ENCODE peak calls at places on chromosomes 5 and 9, in five cellular contexts. Y, C, V, U and X are unnamed samples.

GRCh38 chr5:38446029-38446522 is 110.4 kb downstream of the LIFR start:
- DNase-seq in Y (no peak), C (no peak), V (no peak), U (no peak), X (no peak)

GRCh38 chr5:127723571-127723970 is 20.4 kb downstream of the CCDC192 start:
- DNase-seq in Y (peak; percentile 26), C (no peak), V (no peak), U (no peak), X (no peak)

GRCh38 chr9:108271646-108272349 is 584.0 kb downstream of the ACTL7B start:
- DNase-seq in Y (peak; percentile 32), C (peak; percentile 88), V (no peak), U (no peak), X (peak; percentile 29)

GRCh38 chr5:147346006-147346561 is 111.3 kb downstream of the STK32A start:
- DNase-seq in Y (no peak), C (no peak), V (no peak), U (no peak), X (no peak)

GRCh38 chr5:39473156-39473779 is 48.5 kb upstream of the DAB2 start:
- DNase-seq in Y (no peak), C (peak; percentile 90), V (no peak), U (no peak), X (no peak)

GRCh38 chr5:112338681-112339337 is 80.3 kb downstream of the EPB41L4A start:
- DNase-seq in Y (peak; percentile 51), C (no peak), V (no peak), U (no peak), X (peak; percentile 18)

GRCh38 chr5:176620333-176620981 is 9.9 kb downstream of the SNCB start:
- DNase-seq in Y (peak; percentile 24), C (no peak), V (no peak), U (peak; percentile 54), X (no peak)

GRCh38 chr9:133115604-133116345 is 5.3 kb downstream of the RALGDS start:
- DNase-seq in Y (no peak), C (peak; percentile 63), V (no peak), U (peak; percentile 39), X (no peak)

GRCh38 chr9:21993893-21994525 is at the start of gene CDKN2A:
- DNase-seq in Y (no peak), C (peak; percentile 31), V (no peak), U (no peak), X (no peak)

GRCh38 chr9:112072721-112073553 is 102.2 kb downstream of the SUSD1 start:
- DNase-seq in Y (peak; percentile 51), C (peak; percentile 98), V (no peak), U (peak; percentile 82), X (no peak)

DNA sequence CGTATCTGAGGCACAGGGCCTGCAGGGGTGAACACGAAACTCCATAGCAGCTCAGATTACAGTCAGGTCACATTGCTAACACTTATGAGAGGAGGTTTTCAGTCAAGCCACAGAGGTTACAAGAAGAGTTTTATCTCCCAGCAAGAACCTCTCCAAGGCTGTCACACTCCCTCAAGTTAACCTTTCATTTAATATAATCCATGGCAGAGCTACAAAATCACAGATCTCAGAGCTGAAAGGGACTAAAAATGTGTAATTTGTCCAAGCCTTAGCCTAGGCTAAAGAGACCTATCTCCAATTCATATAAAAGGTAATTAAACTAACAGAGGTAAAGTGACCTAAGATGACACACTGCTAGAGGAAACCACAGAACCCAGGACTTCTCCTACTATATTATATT is 57.2 kb downstream of the MLANA start:
- DNase-seq in Y (no peak), C (no peak), V (no peak), U (peak; percentile 14), X (no peak)
- TF ChIP-seq MAFK in Y (no peak), C (no peak), V (no peak), U (no peak), X (no peak)

GRCh38 chr5:67215592-67216471 is 19.2 kb upstream of the CD180 start:
- DNase-seq in Y (no peak), C (peak; percentile 13), V (no peak), U (no peak), X (peak; percentile 71)
- TF ChIP-seq MAFK in Y (no peak), C (no peak), V (no peak), U (no peak), X (no peak)

GRCh38 chr9:80026121-80026520 is 454.4 kb downstream of the TLE4 start:
- DNase-seq in Y (no peak), C (no peak), V (no peak), U (no peak), X (no peak)

GRCh38 chr9:80028501-80028900 is 456.7 kb downstream of the TLE4 start:
- DNase-seq in Y (no peak), C (no peak), V (no peak), U (no peak), X (no peak)

GRCh38 chr9:80025131-80025530 is 453.4 kb downstream of the TLE4 start:
- DNase-seq in Y (no peak), C (no peak), V (no peak), U (no peak), X (no peak)

DNA sequence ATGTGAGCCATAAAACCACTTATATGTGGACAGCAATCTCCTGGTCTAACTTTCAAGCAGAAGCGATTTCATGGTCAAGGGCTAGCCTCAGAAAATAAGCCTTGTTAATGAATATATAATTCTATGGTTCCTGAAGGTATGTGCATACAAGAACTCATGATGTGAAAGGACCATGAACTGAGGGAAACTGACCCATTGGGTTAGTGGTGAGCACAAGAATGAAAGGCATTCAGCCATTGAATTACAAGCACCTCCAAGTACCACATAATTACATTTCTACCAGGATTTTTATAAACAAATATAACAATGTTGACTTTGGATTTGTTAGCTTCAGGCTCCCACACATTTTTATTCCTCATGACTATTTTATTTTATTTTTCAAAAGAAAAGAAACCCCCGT is 459.0 kb downstream of the TLE4 start:
- DNase-seq in Y (no peak), C (no peak), V (no peak), U (no peak), X (no peak)
- TF ChIP-seq MAFK in Y (no peak), C (no peak), V (no peak), U (no peak), X (no peak)

GRCh38 chr5:2475902-2476301 is 275.6 kb downstream of the IRX2 start:
- DNase-seq in Y (no peak), C (no peak), V (no peak), U (no peak), X (no peak)

GRCh38 chr5:2465383-2465782 is 286.1 kb downstream of the IRX2 start:
- DNase-seq in Y (no peak), C (no peak), V (no peak), U (no peak), X (no peak)

GRCh38 chr5:2466966-2467365 is 284.5 kb downstream of the IRX2 start:
- DNase-seq in Y (no peak), C (no peak), V (no peak), U (no peak), X (no peak)

GRCh38 chr5:2471152-2471879 is 280.2 kb downstream of the IRX2 start:
- DNase-seq in Y (no peak), C (no peak), V (no peak), U (no peak), X (no peak)
- TF ChIP-seq MAFK in Y (no peak), C (no peak), V (no peak), U (no peak), X (no peak)

GRCh38 chr5:151200913-151201445 is 22.9 kb downstream of the CCDC69 start:
- DNase-seq in Y (no peak), C (no peak), V (no peak), U (no peak), X (no peak)

GRCh38 chr5:151199581-151200185 is 24.2 kb downstream of the CCDC69 start:
- DNase-seq in Y (no peak), C (no peak), V (no peak), U (no peak), X (no peak)

GRCh38 chr5:151204051-151204450 is 19.8 kb downstream of the CCDC69 start:
- DNase-seq in Y (no peak), C (no peak), V (no peak), U (no peak), X (no peak)

GRCh38 chr5:151205411-151205810 is 18.5 kb downstream of the CCDC69 start:
- DNase-seq in Y (no peak), C (no peak), V (no peak), U (no peak), X (no peak)

DNA sequence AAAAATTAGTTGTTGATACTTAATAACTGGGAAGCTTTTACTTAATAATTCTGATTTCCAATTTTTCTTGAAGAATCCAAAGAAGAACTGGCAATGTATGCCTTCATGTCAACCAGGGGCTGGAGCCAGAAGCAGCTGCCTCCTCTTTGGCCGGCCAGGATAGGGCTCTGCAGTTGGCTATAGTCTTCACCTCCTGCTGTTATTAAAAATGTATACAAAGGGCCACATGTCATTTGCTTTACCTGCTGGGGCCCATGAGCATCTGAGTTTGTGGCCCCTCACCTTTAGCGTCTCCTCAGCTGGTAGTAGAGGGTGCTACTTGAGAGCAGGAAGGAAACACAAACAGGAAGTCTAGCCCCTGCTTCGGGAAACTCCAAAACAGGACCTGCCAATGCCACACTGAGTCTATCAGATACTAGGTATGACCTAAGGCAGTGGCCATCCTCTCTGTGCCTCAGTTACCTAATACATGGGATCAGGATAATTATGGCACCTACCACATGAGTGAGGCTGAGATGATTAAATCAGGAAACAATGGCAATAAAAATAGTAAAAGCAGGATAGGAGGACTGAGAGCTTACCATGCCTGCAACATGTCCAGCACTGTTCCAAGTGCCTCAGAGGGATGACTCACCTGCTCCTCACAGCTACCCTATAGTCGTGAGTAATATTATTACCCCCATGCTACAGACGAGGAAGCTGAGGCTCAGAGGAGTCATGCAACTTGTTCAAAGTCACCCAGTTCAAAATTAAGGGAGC is 21.3 kb downstream of the CCDC69 start:
- DNase-seq in Y (peak; percentile 16), C (peak; percentile 71), V (no peak), U (no peak), X (no peak)
- TF ChIP-seq MAFK in Y (no peak), C (no peak), V (no peak), U (no peak), X (no peak)

GRCh38 chr5:107430077-107430625 is 240.6 kb downstream of the EFNA5 start:
- DNase-seq in Y (no peak), C (no peak), V (no peak), U (no peak), X (no peak)
- TF ChIP-seq MAFK in Y (no peak), C (no peak), V (no peak), U (no peak), X (no peak)

GRCh38 chr9:86946712-86947145 is 577 bp downstream of the GAS1 start:
- DNase-seq in Y (peak; percentile 53), C (no peak), V (no peak), U (no peak), X (no peak)
- TF ChIP-seq MAFK in Y (no peak), C (no peak), V (no peak), U (no peak), X (no peak)